ENCODE peak calls at places on chromosome 20, in seven cellular contexts. One of them, this sample, is unnamed.

GRCh38 chr20:64063389-64064144 is 569 bp downstream of the TCEA2 start:
- DNase-seq in posterior cingulate gyrus: peak; percentile 92
- DNase-seq in MG63: peak; percentile 48
- DNase-seq in LHCN-M2: no peak
- DNase-seq in hippocampal formation: peak; percentile 15
- DNase-seq in stimulated activated CD4-positive, alpha-beta T cell treated with anti-CD3 and anti-CD28 coated beads, TNF-alpha, amount 100 ng/mL, for 1 hour: no peak
- DNase-seq in stimulated activated CD8-positive, alpha-beta memory T cell treated with anti-CD3 and anti-CD28 coated beads, Interleukin-15, amount 100 ng/mL, for 24 hours: no peak
- DNase-seq in this sample: no peak

GRCh38 chr20:7926767-7927166 is 13.5 kb downstream of the HAO1 start:
- DNase-seq in hippocampal formation: no peak
- DNase-seq in posterior cingulate gyrus: no peak
- DNase-seq in stimulated activated CD4-positive, alpha-beta T cell treated with anti-CD3 and anti-CD28 coated beads, TNF-alpha, amount 100 ng/mL, for 1 hour: no peak
- DNase-seq in stimulated activated CD8-positive, alpha-beta memory T cell treated with anti-CD3 and anti-CD28 coated beads, Interleukin-15, amount 100 ng/mL, for 24 hours: no peak
- DNase-seq in LHCN-M2: peak; percentile 45
- DNase-seq in MG63: peak; percentile 14
- DNase-seq in this sample: no peak

GRCh38 chr20:17281478-17281877 is 54.6 kb downstream of the PCSK2 start:
- DNase-seq in stimulated activated CD8-positive, alpha-beta memory T cell treated with anti-CD3 and anti-CD28 coated beads, Interleukin-15, amount 100 ng/mL, for 24 hours: no peak
- DNase-seq in posterior cingulate gyrus: no peak
- DNase-seq in hippocampal formation: no peak
- DNase-seq in LHCN-M2: peak; percentile 6
- DNase-seq in MG63: no peak
- DNase-seq in stimulated activated CD4-positive, alpha-beta T cell treated with anti-CD3 and anti-CD28 coated beads, TNF-alpha, amount 100 ng/mL, for 1 hour: no peak
- DNase-seq in this sample: no peak

GRCh38 chr20:34922654-34923381 is 32.8 kb downstream of the GSS start:
- DNase-seq in stimulated activated CD8-positive, alpha-beta memory T cell treated with anti-CD3 and anti-CD28 coated beads, Interleukin-15, amount 100 ng/mL, for 24 hours: no peak
- DNase-seq in LHCN-M2: peak; percentile 81
- DNase-seq in MG63: peak; percentile 70
- DNase-seq in posterior cingulate gyrus: no peak
- DNase-seq in stimulated activated CD4-positive, alpha-beta T cell treated with anti-CD3 and anti-CD28 coated beads, TNF-alpha, amount 100 ng/mL, for 1 hour: no peak
- DNase-seq in hippocampal formation: no peak
- DNase-seq in this sample: peak; percentile 59

GRCh38 chr20:7967199-7967844 is 27.1 kb upstream of the HAO1 start:
- DNase-seq in MG63: peak; percentile 87
- DNase-seq in LHCN-M2: peak; percentile 12
- DNase-seq in stimulated activated CD8-positive, alpha-beta memory T cell treated with anti-CD3 and anti-CD28 coated beads, Interleukin-15, amount 100 ng/mL, for 24 hours: no peak
- DNase-seq in stimulated activated CD4-positive, alpha-beta T cell treated with anti-CD3 and anti-CD28 coated beads, TNF-alpha, amount 100 ng/mL, for 1 hour: no peak
- DNase-seq in hippocampal formation: no peak
- DNase-seq in posterior cingulate gyrus: no peak
- DNase-seq in this sample: no peak

GRCh38 chr20:49615401-49616153 is 47.6 kb upstream of the PTGIS start:
- DNase-seq in hippocampal formation: no peak
- DNase-seq in MG63: peak; percentile 85
- DNase-seq in stimulated activated CD4-positive, alpha-beta T cell treated with anti-CD3 and anti-CD28 coated beads, TNF-alpha, amount 100 ng/mL, for 1 hour: no peak
- DNase-seq in stimulated activated CD8-positive, alpha-beta memory T cell treated with anti-CD3 and anti-CD28 coated beads, Interleukin-15, amount 100 ng/mL, for 24 hours: no peak
- DNase-seq in LHCN-M2: peak; percentile 26
- DNase-seq in posterior cingulate gyrus: no peak
- DNase-seq in this sample: peak; percentile 91

GRCh38 chr20:53291548-53291947 is 302.1 kb downstream of the ZNF217 start:
- DNase-seq in posterior cingulate gyrus: no peak
- DNase-seq in stimulated activated CD4-positive, alpha-beta T cell treated with anti-CD3 and anti-CD28 coated beads, TNF-alpha, amount 100 ng/mL, for 1 hour: no peak
- DNase-seq in stimulated activated CD8-positive, alpha-beta memory T cell treated with anti-CD3 and anti-CD28 coated beads, Interleukin-15, amount 100 ng/mL, for 24 hours: no peak
- DNase-seq in LHCN-M2: no peak
- DNase-seq in MG63: no peak
- DNase-seq in hippocampal formation: no peak
- DNase-seq in this sample: no peak

GRCh38 chr20:43938932-43939761 is 24.5 kb downstream of the TOX2 start:
- DNase-seq in hippocampal formation: peak; percentile 9
- DNase-seq in stimulated activated CD8-positive, alpha-beta memory T cell treated with anti-CD3 and anti-CD28 coated beads, Interleukin-15, amount 100 ng/mL, for 24 hours: no peak
- DNase-seq in LHCN-M2: peak; percentile 96
- DNase-seq in MG63: peak; percentile 96
- DNase-seq in posterior cingulate gyrus: no peak
- DNase-seq in stimulated activated CD4-positive, alpha-beta T cell treated with anti-CD3 and anti-CD28 coated beads, TNF-alpha, amount 100 ng/mL, for 1 hour: no peak
- DNase-seq in this sample: no peak

GRCh38 chr20:63094767-63095499 is 88.2 kb upstream of the BHLHE23 start:
- DNase-seq in stimulated activated CD4-positive, alpha-beta T cell treated with anti-CD3 and anti-CD28 coated beads, TNF-alpha, amount 100 ng/mL, for 1 hour: no peak
- DNase-seq in hippocampal formation: no peak
- DNase-seq in posterior cingulate gyrus: peak; percentile 65
- DNase-seq in LHCN-M2: no peak
- DNase-seq in MG63: no peak
- DNase-seq in stimulated activated CD8-positive, alpha-beta memory T cell treated with anti-CD3 and anti-CD28 coated beads, Interleukin-15, amount 100 ng/mL, for 24 hours: no peak
- DNase-seq in this sample: peak; percentile 2

GRCh38 chr20:25227317-25227831 is 20.5 kb upstream of the PYGB start:
- DNase-seq in posterior cingulate gyrus: peak; percentile 61
- DNase-seq in hippocampal formation: no peak
- DNase-seq in stimulated activated CD8-positive, alpha-beta memory T cell treated with anti-CD3 and anti-CD28 coated beads, Interleukin-15, amount 100 ng/mL, for 24 hours: no peak
- DNase-seq in MG63: no peak
- DNase-seq in LHCN-M2: peak; percentile 57
- DNase-seq in stimulated activated CD4-positive, alpha-beta T cell treated with anti-CD3 and anti-CD28 coated beads, TNF-alpha, amount 100 ng/mL, for 1 hour: no peak
- DNase-seq in this sample: no peak

GRCh38 chr20:19858972-19859371 is 100.9 kb downstream of the RIN2 start:
- DNase-seq in posterior cingulate gyrus: no peak
- DNase-seq in LHCN-M2: peak; percentile 42
- DNase-seq in stimulated activated CD4-positive, alpha-beta T cell treated with anti-CD3 and anti-CD28 coated beads, TNF-alpha, amount 100 ng/mL, for 1 hour: no peak
- DNase-seq in stimulated activated CD8-positive, alpha-beta memory T cell treated with anti-CD3 and anti-CD28 coated beads, Interleukin-15, amount 100 ng/mL, for 24 hours: no peak
- DNase-seq in MG63: peak; percentile 68
- DNase-seq in hippocampal formation: no peak
- DNase-seq in this sample: peak; percentile 18

GRCh38 chr20:5353624-5354496 is 37.1 kb upstream of the PROKR2 start:
- DNase-seq in stimulated activated CD4-positive, alpha-beta T cell treated with anti-CD3 and anti-CD28 coated beads, TNF-alpha, amount 100 ng/mL, for 1 hour: no peak
- DNase-seq in hippocampal formation: no peak
- DNase-seq in LHCN-M2: peak; percentile 69
- DNase-seq in posterior cingulate gyrus: no peak
- DNase-seq in MG63: no peak
- DNase-seq in stimulated activated CD8-positive, alpha-beta memory T cell treated with anti-CD3 and anti-CD28 coated beads, Interleukin-15, amount 100 ng/mL, for 24 hours: no peak
- DNase-seq in this sample: no peak

GRCh38 chr20:62776692-62777527 is 19.4 kb upstream of the MRGBP start:
- DNase-seq in posterior cingulate gyrus: no peak
- DNase-seq in stimulated activated CD4-positive, alpha-beta T cell treated with anti-CD3 and anti-CD28 coated beads, TNF-alpha, amount 100 ng/mL, for 1 hour: peak; percentile 24
- DNase-seq in stimulated activated CD8-positive, alpha-beta memory T cell treated with anti-CD3 and anti-CD28 coated beads, Interleukin-15, amount 100 ng/mL, for 24 hours: no peak
- DNase-seq in LHCN-M2: peak; percentile 36
- DNase-seq in hippocampal formation: no peak
- DNase-seq in MG63: peak; percentile 76
- DNase-seq in this sample: no peak

GRCh38 chr20:63641146-63641791 is 12.0 kb downstream of the STMN3 start:
- DNase-seq in LHCN-M2: peak; percentile 43
- DNase-seq in posterior cingulate gyrus: peak; percentile 83
- DNase-seq in stimulated activated CD8-positive, alpha-beta memory T cell treated with anti-CD3 and anti-CD28 coated beads, Interleukin-15, amount 100 ng/mL, for 24 hours: no peak
- DNase-seq in stimulated activated CD4-positive, alpha-beta T cell treated with anti-CD3 and anti-CD28 coated beads, TNF-alpha, amount 100 ng/mL, for 1 hour: no peak
- DNase-seq in MG63: no peak
- DNase-seq in hippocampal formation: no peak
- DNase-seq in this sample: no peak

GRCh38 chr20:48750941-48751620 is 76.7 kb downstream of the PREX1 start:
- DNase-seq in LHCN-M2: no peak
- DNase-seq in stimulated activated CD4-positive, alpha-beta T cell treated with anti-CD3 and anti-CD28 coated beads, TNF-alpha, amount 100 ng/mL, for 1 hour: no peak
- DNase-seq in MG63: no peak
- DNase-seq in stimulated activated CD8-positive, alpha-beta memory T cell treated with anti-CD3 and anti-CD28 coated beads, Interleukin-15, amount 100 ng/mL, for 24 hours: no peak
- DNase-seq in posterior cingulate gyrus: peak; percentile 95
- DNase-seq in hippocampal formation: peak; percentile 73
- DNase-seq in this sample: no peak

GRCh38 chr20:63860325-63861051 is 810 bp upstream of the ABHD16B start:
- DNase-seq in hippocampal formation: no peak
- DNase-seq in posterior cingulate gyrus: peak; percentile 87
- DNase-seq in stimulated activated CD8-positive, alpha-beta memory T cell treated with anti-CD3 and anti-CD28 coated beads, Interleukin-15, amount 100 ng/mL, for 24 hours: no peak
- DNase-seq in MG63: no peak
- DNase-seq in LHCN-M2: no peak
- DNase-seq in stimulated activated CD4-positive, alpha-beta T cell treated with anti-CD3 and anti-CD28 coated beads, TNF-alpha, amount 100 ng/mL, for 1 hour: no peak
- DNase-seq in this sample: no peak

GRCh38 chr20:20734475-20734948 is 22.1 kb upstream of the RALGAPA2 start:
- DNase-seq in stimulated activated CD4-positive, alpha-beta T cell treated with anti-CD3 and anti-CD28 coated beads, TNF-alpha, amount 100 ng/mL, for 1 hour: no peak
- DNase-seq in hippocampal formation: no peak
- DNase-seq in MG63: no peak
- DNase-seq in stimulated activated CD8-positive, alpha-beta memory T cell treated with anti-CD3 and anti-CD28 coated beads, Interleukin-15, amount 100 ng/mL, for 24 hours: no peak
- DNase-seq in posterior cingulate gyrus: no peak
- DNase-seq in LHCN-M2: no peak
- DNase-seq in this sample: no peak

GRCh38 chr20:62707981-62708521 is 585 bp upstream of the NTSR1 start:
- DNase-seq in stimulated activated CD8-positive, alpha-beta memory T cell treated with anti-CD3 and anti-CD28 coated beads, Interleukin-15, amount 100 ng/mL, for 24 hours: no peak
- DNase-seq in MG63: peak; percentile 29
- DNase-seq in hippocampal formation: no peak
- DNase-seq in LHCN-M2: no peak
- DNase-seq in posterior cingulate gyrus: peak; percentile 74
- DNase-seq in stimulated activated CD4-positive, alpha-beta T cell treated with anti-CD3 and anti-CD28 coated beads, TNF-alpha, amount 100 ng/mL, for 1 hour: no peak
- DNase-seq in this sample: no peak

GRCh38 chr20:15012551-15012950 is 675.1 kb upstream of the FLRT3 start:
- DNase-seq in stimulated activated CD4-positive, alpha-beta T cell treated with anti-CD3 and anti-CD28 coated beads, TNF-alpha, amount 100 ng/mL, for 1 hour: no peak
- DNase-seq in posterior cingulate gyrus: no peak
- DNase-seq in stimulated activated CD8-positive, alpha-beta memory T cell treated with anti-CD3 and anti-CD28 coated beads, Interleukin-15, amount 100 ng/mL, for 24 hours: no peak
- DNase-seq in LHCN-M2: no peak
- DNase-seq in hippocampal formation: no peak
- DNase-seq in MG63: no peak
- DNase-seq in this sample: no peak

GRCh38 chr20:12660918-12661317 is 347.9 kb upstream of the SPTLC3 start:
- DNase-seq in LHCN-M2: no peak
- DNase-seq in stimulated activated CD4-positive, alpha-beta T cell treated with anti-CD3 and anti-CD28 coated beads, TNF-alpha, amount 100 ng/mL, for 1 hour: no peak
- DNase-seq in hippocampal formation: no peak
- DNase-seq in MG63: peak; percentile 2
- DNase-seq in posterior cingulate gyrus: no peak
- DNase-seq in stimulated activated CD8-positive, alpha-beta memory T cell treated with anti-CD3 and anti-CD28 coated beads, Interleukin-15, amount 100 ng/mL, for 24 hours: no peak
- DNase-seq in this sample: no peak

GRCh38 chr20:62149532-62150235 is 6.1 kb downstream of the SS18L1 start:
- DNase-seq in stimulated activated CD4-positive, alpha-beta T cell treated with anti-CD3 and anti-CD28 coated beads, TNF-alpha, amount 100 ng/mL, for 1 hour: no peak
- DNase-seq in hippocampal formation: no peak
- DNase-seq in MG63: no peak
- DNase-seq in stimulated activated CD8-positive, alpha-beta memory T cell treated with anti-CD3 and anti-CD28 coated beads, Interleukin-15, amount 100 ng/mL, for 24 hours: no peak
- DNase-seq in posterior cingulate gyrus: peak; percentile 85
- DNase-seq in LHCN-M2: no peak
- DNase-seq in this sample: no peak

GRCh38 chr20:52150440-52151258 is 40.9 kb downstream of the ZFP64 start:
- DNase-seq in LHCN-M2: peak; percentile 39
- DNase-seq in hippocampal formation: no peak
- DNase-seq in stimulated activated CD8-positive, alpha-beta memory T cell treated with anti-CD3 and anti-CD28 coated beads, Interleukin-15, amount 100 ng/mL, for 24 hours: no peak
- DNase-seq in stimulated activated CD4-positive, alpha-beta T cell treated with anti-CD3 and anti-CD28 coated beads, TNF-alpha, amount 100 ng/mL, for 1 hour: no peak
- DNase-seq in posterior cingulate gyrus: no peak
- DNase-seq in MG63: no peak
- DNase-seq in this sample: no peak

GRCh38 chr20:52313335-52313963 is 121.9 kb upstream of the ZFP64 start:
- DNase-seq in posterior cingulate gyrus: peak; percentile 83
- DNase-seq in MG63: peak; percentile 3
- DNase-seq in stimulated activated CD4-positive, alpha-beta T cell treated with anti-CD3 and anti-CD28 coated beads, TNF-alpha, amount 100 ng/mL, for 1 hour: no peak
- DNase-seq in stimulated activated CD8-positive, alpha-beta memory T cell treated with anti-CD3 and anti-CD28 coated beads, Interleukin-15, amount 100 ng/mL, for 24 hours: no peak
- DNase-seq in LHCN-M2: peak; percentile 60
- DNase-seq in hippocampal formation: peak; percentile 5
- DNase-seq in this sample: no peak

GRCh38 chr20:51926670-51927305 is 124.5 kb upstream of the SALL4 start:
- DNase-seq in stimulated activated CD4-positive, alpha-beta T cell treated with anti-CD3 and anti-CD28 coated beads, TNF-alpha, amount 100 ng/mL, for 1 hour: no peak
- DNase-seq in stimulated activated CD8-positive, alpha-beta memory T cell treated with anti-CD3 and anti-CD28 coated beads, Interleukin-15, amount 100 ng/mL, for 24 hours: no peak
- DNase-seq in LHCN-M2: no peak
- DNase-seq in hippocampal formation: no peak
- DNase-seq in posterior cingulate gyrus: no peak
- DNase-seq in MG63: no peak
- DNase-seq in this sample: no peak

GRCh38 chr20:49603209-49603627 is 35.3 kb upstream of the PTGIS start:
- DNase-seq in LHCN-M2: peak; percentile 46
- DNase-seq in stimulated activated CD8-positive, alpha-beta memory T cell treated with anti-CD3 and anti-CD28 coated beads, Interleukin-15, amount 100 ng/mL, for 24 hours: no peak
- DNase-seq in MG63: peak; percentile 47
- DNase-seq in posterior cingulate gyrus: no peak
- DNase-seq in stimulated activated CD4-positive, alpha-beta T cell treated with anti-CD3 and anti-CD28 coated beads, TNF-alpha, amount 100 ng/mL, for 1 hour: no peak
- DNase-seq in hippocampal formation: no peak
- DNase-seq in this sample: no peak

GRCh38 chr20:59837623-59838394 is 95.6 kb downstream of the SYCP2 start:
- DNase-seq in stimulated activated CD8-positive, alpha-beta memory T cell treated with anti-CD3 and anti-CD28 coated beads, Interleukin-15, amount 100 ng/mL, for 24 hours: no peak
- DNase-seq in hippocampal formation: no peak
- DNase-seq in stimulated activated CD4-positive, alpha-beta T cell treated with anti-CD3 and anti-CD28 coated beads, TNF-alpha, amount 100 ng/mL, for 1 hour: no peak
- DNase-seq in posterior cingulate gyrus: no peak
- DNase-seq in MG63: no peak
- DNase-seq in LHCN-M2: no peak
- DNase-seq in this sample: no peak

GRCh38 chr20:8094415-8094818 is 37.6 kb upstream of the PLCB1 start:
- DNase-seq in stimulated activated CD8-positive, alpha-beta memory T cell treated with anti-CD3 and anti-CD28 coated beads, Interleukin-15, amount 100 ng/mL, for 24 hours: no peak
- DNase-seq in posterior cingulate gyrus: peak; percentile 73
- DNase-seq in LHCN-M2: no peak
- DNase-seq in MG63: peak; percentile 69
- DNase-seq in stimulated activated CD4-positive, alpha-beta T cell treated with anti-CD3 and anti-CD28 coated beads, TNF-alpha, amount 100 ng/mL, for 1 hour: no peak
- DNase-seq in hippocampal formation: peak; percentile 13
- DNase-seq in this sample: peak; percentile 50

GRCh38 chr20:8043687-8044278 is 24.2 kb upstream of the TMX4 start:
- DNase-seq in LHCN-M2: peak; percentile 34
- DNase-seq in hippocampal formation: no peak
- DNase-seq in stimulated activated CD4-positive, alpha-beta T cell treated with anti-CD3 and anti-CD28 coated beads, TNF-alpha, amount 100 ng/mL, for 1 hour: no peak
- DNase-seq in MG63: no peak
- DNase-seq in posterior cingulate gyrus: no peak
- DNase-seq in stimulated activated CD8-positive, alpha-beta memory T cell treated with anti-CD3 and anti-CD28 coated beads, Interleukin-15, amount 100 ng/mL, for 24 hours: no peak
- DNase-seq in this sample: no peak

GRCh38 chr20:35541118-35541782 is 628 bp upstream of the ERGIC3 start:
- DNase-seq in stimulated activated CD8-positive, alpha-beta memory T cell treated with anti-CD3 and anti-CD28 coated beads, Interleukin-15, amount 100 ng/mL, for 24 hours: no peak
- DNase-seq in posterior cingulate gyrus: no peak
- DNase-seq in stimulated activated CD4-positive, alpha-beta T cell treated with anti-CD3 and anti-CD28 coated beads, TNF-alpha, amount 100 ng/mL, for 1 hour: no peak
- DNase-seq in LHCN-M2: peak; percentile 25
- DNase-seq in MG63: no peak
- DNase-seq in hippocampal formation: no peak
- DNase-seq in this sample: no peak

GRCh38 chr20:25017257-25017803 is 24.8 kb upstream of the APMAP start:
- DNase-seq in MG63: no peak
- DNase-seq in hippocampal formation: no peak
- DNase-seq in stimulated activated CD4-positive, alpha-beta T cell treated with anti-CD3 and anti-CD28 coated beads, TNF-alpha, amount 100 ng/mL, for 1 hour: no peak
- DNase-seq in posterior cingulate gyrus: no peak
- DNase-seq in stimulated activated CD8-positive, alpha-beta memory T cell treated with anti-CD3 and anti-CD28 coated beads, Interleukin-15, amount 100 ng/mL, for 24 hours: no peak
- DNase-seq in LHCN-M2: no peak
- DNase-seq in this sample: peak; percentile 78

GRCh38 chr20:23180451-23180921 is 94.4 kb upstream of the CD93 start:
- DNase-seq in stimulated activated CD4-positive, alpha-beta T cell treated with anti-CD3 and anti-CD28 coated beads, TNF-alpha, amount 100 ng/mL, for 1 hour: no peak
- DNase-seq in stimulated activated CD8-positive, alpha-beta memory T cell treated with anti-CD3 and anti-CD28 coated beads, Interleukin-15, amount 100 ng/mL, for 24 hours: no peak
- DNase-seq in hippocampal formation: no peak
- DNase-seq in LHCN-M2: peak; percentile 72
- DNase-seq in MG63: no peak
- DNase-seq in posterior cingulate gyrus: no peak
- DNase-seq in this sample: peak; percentile 40

GRCh38 chr20:22700387-22700786 is 116.0 kb upstream of the FOXA2 start:
- DNase-seq in stimulated activated CD4-positive, alpha-beta T cell treated with anti-CD3 and anti-CD28 coated beads, TNF-alpha, amount 100 ng/mL, for 1 hour: no peak
- DNase-seq in LHCN-M2: peak; percentile 30
- DNase-seq in MG63: peak; percentile 54
- DNase-seq in stimulated activated CD8-positive, alpha-beta memory T cell treated with anti-CD3 and anti-CD28 coated beads, Interleukin-15, amount 100 ng/mL, for 24 hours: no peak
- DNase-seq in hippocampal formation: no peak
- DNase-seq in posterior cingulate gyrus: no peak
- DNase-seq in this sample: no peak

GRCh38 chr20:46592580-46593362 is 42.3 kb upstream of the OCSTAMP start:
- DNase-seq in stimulated activated CD4-positive, alpha-beta T cell treated with anti-CD3 and anti-CD28 coated beads, TNF-alpha, amount 100 ng/mL, for 1 hour: no peak
- DNase-seq in stimulated activated CD8-positive, alpha-beta memory T cell treated with anti-CD3 and anti-CD28 coated beads, Interleukin-15, amount 100 ng/mL, for 24 hours: no peak
- DNase-seq in LHCN-M2: no peak
- DNase-seq in MG63: no peak
- DNase-seq in hippocampal formation: no peak
- DNase-seq in posterior cingulate gyrus: no peak
- DNase-seq in this sample: no peak